ENCODE peak calls at places on chromosomes 16 and 17, in seven cellular contexts. B is H9, E is fibroblast of the aortic adventitia, K is kidney, F is cardiac fibroblast, X is sigmoid colon, G is uterus. Q is an unnamed sample.

GRCh38 chr17:50865868-50866260 is 290 bp downstream of the TOB1 start:
- DNase-seq in B (no peak), G (no peak), F (no peak), E (no peak), K (no peak), X (no peak), Q (no peak)

GRCh38 chr17:4635823-4636375 is 5.6 kb downstream of the ALOX15 start:
- DNase-seq in K (no peak), E (no peak), B (peak; percentile 41), X (no peak), G (no peak), F (no peak), Q (no peak)

GRCh38 chr17:55577687-55578086 is 66.4 kb upstream of the SMIM36 start:
- DNase-seq in E (no peak), X (no peak), K (peak; percentile 70), B (no peak), F (peak; percentile 14), G (no peak), Q (no peak)

GRCh38 chr17:38729886-38730525 is at the start of gene CISD3:
- DNase-seq in E (peak; percentile 72), X (peak; percentile 93), K (peak; percentile 96), B (peak; percentile 86), F (peak; percentile 90), G (peak; percentile 86), Q (no peak)

GRCh38 chr17:50953831-50954601 is 87.9 kb upstream of the TOB1 start:
- DNase-seq in K (peak; percentile 87), B (peak; percentile 93), F (peak; percentile 72), G (peak; percentile 61), E (peak; percentile 51), X (peak; percentile 80), Q (no peak)

GRCh38 chr17:61221181-61221580 is 178.5 kb upstream of the TBX2 start:
- DNase-seq in F (no peak), G (no peak), E (no peak), B (no peak), X (no peak), K (no peak), Q (no peak)

GRCh38 chr16:2475413-2476344 is 752 bp downstream of the TBC1D24 start:
- DNase-seq in X (no peak), B (peak; percentile 56), K (peak; percentile 78), E (no peak), F (no peak), G (no peak), Q (no peak)

GRCh38 chr16:74521691-74522090 is 85.2 kb downstream of the GLG1 start:
- DNase-seq in E (peak; percentile 33), K (no peak), B (no peak), F (peak; percentile 49), G (no peak), X (no peak), Q (peak; percentile 6)

GRCh38 chr17:8925808-8926207 is 39.7 kb downstream of the PIK3R5 start:
- DNase-seq in X (no peak), F (no peak), E (no peak), G (no peak), B (peak; percentile 14), K (no peak), Q (no peak)

GRCh38 chr17:64120159-64120558 is 9.8 kb downstream of the ERN1 start:
- DNase-seq in F (no peak), B (no peak), E (no peak), K (no peak), X (no peak), G (no peak), Q (no peak)

GRCh38 chr17:35766903-35767510 is 6.3 kb downstream of the C17orf50 start:
- DNase-seq in G (no peak), E (peak; percentile 67), K (no peak), X (no peak), F (peak; percentile 68), B (no peak), Q (no peak)

GRCh38 chr17:62780951-62781350 is 27.2 kb downstream of the MARCHF10 start:
- DNase-seq in X (no peak), E (no peak), K (no peak), F (no peak), B (no peak), G (no peak), Q (no peak)

GRCh38 chr17:78184311-78184710 is 2.5 kb downstream of the TK1 start:
- DNase-seq in K (no peak), E (peak; percentile 20), B (no peak), X (peak; percentile 85), F (no peak), G (peak; percentile 33), Q (no peak)

DNA sequence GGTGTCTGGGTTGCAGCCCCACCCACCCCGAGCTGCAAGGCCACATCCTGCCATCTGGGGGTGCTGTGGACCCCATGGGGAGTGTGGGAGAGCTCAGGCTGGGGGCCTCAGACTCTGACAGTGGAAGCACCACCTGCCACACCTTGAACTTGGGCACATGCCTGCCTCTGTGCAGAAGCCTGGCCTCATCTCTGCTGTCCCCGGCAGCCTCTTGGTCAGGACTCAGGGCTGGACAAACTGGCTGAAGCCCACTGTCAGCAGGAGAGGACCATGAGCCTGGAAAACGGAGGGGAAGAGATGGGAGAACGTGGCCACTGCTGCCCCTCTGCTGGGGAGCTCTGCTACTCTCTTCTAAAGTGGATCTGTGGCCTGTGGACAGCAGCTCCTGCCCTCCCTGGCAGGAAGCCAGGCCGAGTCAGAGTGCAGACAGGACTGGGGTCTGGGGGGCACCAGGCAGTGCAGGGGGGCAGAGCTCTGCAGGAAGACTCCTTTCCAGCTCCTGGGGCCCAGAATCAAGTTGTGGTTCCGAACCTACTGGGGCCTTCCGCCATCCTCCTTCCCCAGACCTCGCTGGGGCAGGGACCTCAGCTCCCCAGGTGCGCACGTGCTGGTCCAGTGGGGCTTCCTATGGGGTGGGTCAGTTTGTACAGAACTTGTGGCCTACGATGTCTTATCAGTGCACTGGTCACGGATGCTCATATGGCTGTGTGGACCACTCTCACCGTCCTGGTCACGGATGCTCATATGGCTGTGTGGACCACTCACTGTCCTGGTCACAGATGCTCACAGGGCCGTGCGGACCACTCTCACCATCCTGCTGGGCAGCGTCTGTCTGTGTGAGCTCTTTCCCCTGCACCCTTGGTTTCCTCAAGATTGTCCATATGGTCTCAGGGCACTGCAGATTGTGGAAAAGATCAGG is 207.7 kb downstream of the LAT start:
- DNase-seq in K (peak; percentile 67), E (no peak), B (peak; percentile 26), F (no peak), G (peak; percentile 19), X (no peak), Q (no peak)
- TF ChIP-seq CTCF in K (no peak), E (peak; percentile 21), B (peak; percentile 48), F (peak; percentile 8), G (no peak), X (no peak), Q (peak; percentile 30)

GRCh38 chr17:30716461-30717289 is 107.8 kb downstream of the CRLF3 start:
- DNase-seq in E (peak; percentile 20), F (peak; percentile 32), B (peak; percentile 56), G (no peak), K (peak; percentile 56), X (peak; percentile 49), Q (no peak)
- TF ChIP-seq CTCF in E (peak; percentile 17), F (peak; percentile 22), B (peak; percentile 50), G (no peak), K (no peak), X (no peak), Q (peak; percentile 22)

DNA sequence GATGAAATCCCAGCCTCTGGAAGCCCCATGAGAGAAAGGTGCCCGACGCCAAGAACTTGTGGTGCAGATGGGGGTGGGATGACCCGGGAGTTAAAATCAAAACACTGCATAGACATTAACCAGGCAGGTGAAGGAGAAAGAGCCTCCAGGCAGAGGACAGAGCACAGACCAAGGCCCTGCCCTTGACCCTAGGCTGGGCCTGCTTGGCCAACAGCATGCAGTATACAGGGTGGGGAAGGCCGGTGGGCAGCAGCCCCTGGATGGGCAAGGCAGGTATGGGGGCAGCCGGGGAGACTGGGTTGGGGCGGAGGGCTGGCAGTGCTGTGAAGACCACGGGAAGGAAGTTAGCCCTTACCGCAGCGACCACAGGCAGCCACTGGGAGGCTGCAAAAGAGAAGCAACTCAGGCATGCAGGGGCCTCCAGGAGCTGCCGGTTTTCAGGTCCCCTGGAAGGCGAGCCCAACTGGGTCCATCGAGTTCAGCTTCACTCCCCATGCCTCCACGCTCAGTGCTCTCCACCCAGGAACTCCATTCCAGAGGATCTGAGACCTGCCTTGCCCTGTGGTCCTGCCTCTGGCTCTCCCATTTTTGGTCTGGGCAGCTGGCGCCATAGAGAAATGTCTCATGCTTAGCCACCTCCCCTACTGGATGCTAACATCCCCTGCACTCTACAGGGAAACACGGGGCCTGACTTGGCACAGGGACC is 81.2 kb downstream of the C16orf95 start:
- DNase-seq in F (no peak), X (no peak), B (peak; percentile 52), G (no peak), K (no peak), E (no peak), Q (no peak)
- TF ChIP-seq CTCF in F (no peak), X (no peak), B (peak; percentile 55), G (no peak), K (no peak), E (no peak), Q (peak; percentile 10)

GRCh38 chr16:28151180-28151579 is 60.6 kb downstream of the XPO6 start:
- DNase-seq in E (no peak), G (no peak), F (no peak), X (no peak), B (no peak), K (no peak), Q (no peak)

GRCh38 chr16:28149016-28149888 is 62.5 kb downstream of the XPO6 start:
- DNase-seq in B (no peak), E (no peak), X (no peak), G (no peak), K (no peak), F (no peak), Q (no peak)

GRCh38 chr16:28140788-28141618 is 70.8 kb downstream of the XPO6 start:
- DNase-seq in B (no peak), G (no peak), F (no peak), X (no peak), E (no peak), K (no peak), Q (no peak)

GRCh38 chr16:28146536-28146935 is 65.2 kb downstream of the XPO6 start:
- DNase-seq in E (no peak), B (no peak), G (no peak), X (no peak), K (no peak), F (no peak), Q (no peak)
- TF ChIP-seq CTCF in E (no peak), B (no peak), G (no peak), X (no peak), K (no peak), F (no peak), Q (no peak)

GRCh38 chr16:4415538-4416199 is 727 bp downstream of the CORO7 start:
- DNase-seq in B (peak; percentile 37), F (no peak), X (no peak), K (peak; percentile 89), E (no peak), G (no peak), Q (no peak)
- TF ChIP-seq CTCF in B (no peak), F (peak; percentile 3), X (no peak), K (no peak), E (peak; percentile 19), G (no peak), Q (peak; percentile 0)